ENCODE peak calls at places on chromosomes 3 and 15, in nine cellular contexts. R is SJSA1; T is prostate gland; E is spleen; A is mesenchymal stem cell; G is stomach; C is left lung; B is HCT116; Q is naive thymus-derived CD4-positive, alpha-beta T cell. W is an unnamed sample. For H3K27me3, the result is how much of the 10 kb centered on the place peaks cover.

GRCh38 chr3:38446812-38447211 is 6.9 kb upstream of the ACVR2B start:
- DNase-seq in T (no peak), B (no peak), A (no peak), G (no peak), E (no peak), C (no peak), R (no peak), Q (no peak), W (no peak)

GRCh38 chr15:50138391-50138790 is 19.4 kb upstream of the ATP8B4 start:
- DNase-seq in G (no peak), A (peak), E (no peak), C (no peak), B (no peak), T (no peak), R (no peak), Q (no peak), W (no peak)

GRCh38 chr15:74847462-74847861 is 4.5 kb upstream of the ULK3 start:
- DNase-seq in E (no peak), C (no peak), A (no peak), G (peak), R (no peak), B (no peak), T (no peak), Q (no peak), W (no peak)

GRCh38 chr3:11907667-11908660 is 61.3 kb upstream of the TAMM41 start:
- DNase-seq in T (no peak), G (no peak), E (no peak), Q (no peak), C (no peak), A (no peak), B (no peak), R (no peak), W (no peak)

GRCh38 chr3:59772416-59773408 is 722.9 kb upstream of the CFAP20DC start:
- DNase-seq in A (no peak), B (no peak), C (no peak), G (no peak), R (no peak), T (no peak), E (peak), Q (peak), W (no peak)

GRCh38 chr15:50066202-50066601 is 52.8 kb downstream of the ATP8B4 start:
- DNase-seq in Q (no peak), G (no peak), R (no peak), A (peak), T (no peak), B (no peak), C (no peak), E (no peak), W (peak)

GRCh38 chr15:40150163-40150925 is 10.5 kb upstream of the BUB1B start:
- DNase-seq in T (no peak), R (peak), C (no peak), Q (no peak), E (no peak), G (peak), B (peak), A (peak), W (peak)

GRCh38 chr3:37243811-37244748 is 69.7 kb upstream of the LRRFIP2 start:
- DNase-seq in E (peak), B (peak), A (peak), R (peak), Q (no peak), T (peak), G (peak), C (peak), W (peak)

GRCh38 chr3:40616420-40616819 is 91.7 kb downstream of the ZNF621 start:
- DNase-seq in Q (no peak), R (no peak), G (no peak), C (no peak), B (no peak), E (no peak), A (no peak), T (no peak), W (no peak)

GRCh38 chr15:48388937-48389309 is 57.7 kb downstream of the DUT start:
- DNase-seq in E (no peak), G (no peak), Q (no peak), C (no peak), R (no peak), A (no peak), T (no peak), B (no peak), W (no peak)

GRCh38 chr15:33737687-33738606 is 230.3 kb upstream of the CHRM5 start:
- DNase-seq in R (peak), B (peak), E (no peak), A (peak), T (peak), C (no peak), G (peak), Q (peak), W (peak)

GRCh38 chr3:171458056-171458856 is 1.9 kb downstream of the TNIK start:
- DNase-seq in T (no peak), G (peak), Q (peak), B (no peak), R (no peak), E (peak), C (peak), A (peak), W (no peak)
- H3K4me3 ChIP-seq in T (peak), G (peak), Q (peak), B (peak), R (no peak), E (peak), C (peak), A (peak), W (peak)

GRCh38 chr3:123271466-123272159 is 69.9 kb downstream of the SEC22A start:
- DNase-seq in G (no peak), R (no peak), T (no peak), E (no peak), C (no peak), B (no peak), Q (no peak), A (no peak), W (no peak)
- H3K27ac ChIP-seq in G (no peak), R (peak), T (peak), E (no peak), C (no peak), B (no peak), Q (no peak), A (no peak), W (peak)

DNA sequence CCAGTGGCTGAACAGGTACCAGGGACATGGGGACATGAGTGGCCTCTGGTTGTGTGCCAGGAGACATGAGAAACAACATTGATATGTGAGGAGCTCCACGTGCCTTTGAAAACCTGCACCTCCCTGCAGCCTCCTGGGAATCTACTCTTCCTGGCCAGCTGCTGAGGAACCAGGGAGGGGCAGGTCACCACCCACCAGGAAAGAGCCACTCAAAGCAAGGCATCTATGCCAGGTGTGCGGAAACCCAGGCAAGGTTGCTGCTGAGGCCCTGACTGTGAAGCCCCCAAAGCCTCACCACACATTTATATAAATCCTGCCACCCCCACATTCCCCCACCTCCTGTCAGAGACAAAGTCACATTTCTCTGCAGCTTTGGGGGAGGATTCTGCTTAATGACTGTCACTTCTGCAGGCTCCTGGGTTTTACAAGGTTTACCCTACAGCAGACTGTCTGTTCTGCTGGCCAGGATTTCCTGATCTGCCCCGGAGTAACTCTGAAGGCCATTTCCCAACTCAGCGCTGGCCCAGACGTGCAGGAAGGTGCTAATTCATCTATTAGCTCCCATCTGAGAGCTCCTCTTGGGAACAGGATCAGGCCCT is 110.8 kb downstream of the ADCY5 start:
- DNase-seq in B (no peak), E (peak), R (no peak), Q (no peak), C (no peak), T (peak), G (no peak), A (no peak), W (no peak)
- H3K27me3 ChIP-seq in B (under half), E (under half), R (under half), Q (under half), C (under half), T (under half), G (under half), A (half or more), W (under half)

GRCh38 chr3:32816439-32817194 is 1.2 kb upstream of the TRIM71 start:
- DNase-seq in Q (no peak), G (no peak), A (peak), R (peak), C (peak), T (no peak), B (no peak), E (peak), W (peak)
- H3K4me3 ChIP-seq in Q (no peak), G (peak), A (peak), R (peak), C (peak), T (peak), B (no peak), E (peak), W (no peak)

DNA sequence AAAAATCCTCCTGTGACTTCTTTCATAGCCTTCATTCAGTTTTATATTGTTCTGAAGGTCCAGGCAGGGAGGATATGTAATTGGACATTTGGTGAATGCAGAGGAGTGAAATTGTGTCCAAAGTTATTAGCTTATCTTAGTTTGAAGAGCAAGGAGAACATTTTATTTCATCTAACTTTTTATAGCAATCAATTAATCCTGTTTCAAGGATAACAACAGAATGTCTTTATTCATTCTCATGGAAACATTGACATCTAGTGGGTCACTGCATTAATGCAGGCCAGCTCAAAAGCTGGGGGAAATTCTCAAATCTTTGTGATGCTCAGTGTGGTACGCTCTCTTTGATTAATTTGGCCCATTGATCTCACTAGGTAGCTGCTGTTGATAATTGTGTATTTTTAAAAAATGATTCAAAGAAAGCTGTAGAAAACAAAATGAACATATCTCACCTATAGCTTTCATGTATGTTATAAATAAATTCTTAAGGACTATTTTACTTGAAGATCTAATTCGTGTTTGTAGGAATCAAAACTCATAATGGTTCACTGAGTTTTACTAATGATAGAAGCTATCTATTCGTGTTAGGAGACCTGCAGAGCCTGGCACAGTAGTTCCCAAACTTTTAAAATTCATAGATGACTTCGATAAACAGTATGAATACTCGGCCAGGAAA is 150.8 kb upstream of the KCNMB2 start:
- DNase-seq in T (peak), R (peak), E (no peak), B (peak), A (peak), C (no peak), Q (peak), G (no peak), W (peak)
- H3K27ac ChIP-seq in T (peak), R (no peak), E (no peak), B (no peak), A (no peak), C (no peak), Q (no peak), G (no peak), W (no peak)